ENCODE peak calls at places on chromosomes 5 and 9, in ten cellular contexts. One of them, this sample, is unnamed.

GRCh38 chr9:87609002-87609401 is 111.3 kb downstream of the DAPK1 start:
- DNase-seq in substantia nigra: no peak
- DNase-seq in GM23338: peak
- DNase-seq in cardiac muscle cell: no peak
- DNase-seq in nucleus accumbens: no peak
- DNase-seq in ovary: no peak
- DNase-seq in stimulated activated naive CD4-positive, alpha-beta T cell: no peak
- DNase-seq in stimulated activated CD4-positive, alpha-beta T cell treated with anti-CD3 and anti-CD28 coated beads, TNF-alpha, amount 100 ng/mL, for 48 hours: no peak
- DNase-seq in NCI-H1105: no peak
- DNase-seq in kidney: no peak
- DNase-seq in this sample: no peak

GRCh38 chr5:164672931-164673694 is 1167.7 kb downstream of the MAT2B start:
- DNase-seq in ovary: no peak
- DNase-seq in stimulated activated CD4-positive, alpha-beta T cell treated with anti-CD3 and anti-CD28 coated beads, TNF-alpha, amount 100 ng/mL, for 48 hours: no peak
- DNase-seq in stimulated activated naive CD4-positive, alpha-beta T cell: no peak
- DNase-seq in cardiac muscle cell: no peak
- DNase-seq in NCI-H1105: no peak
- DNase-seq in GM23338: no peak
- DNase-seq in substantia nigra: no peak
- DNase-seq in nucleus accumbens: no peak
- DNase-seq in kidney: no peak
- DNase-seq in this sample: no peak

GRCh38 chr5:172411423-172412111 is 42.8 kb downstream of the SH3PXD2B start:
- DNase-seq in ovary: no peak
- DNase-seq in stimulated activated naive CD4-positive, alpha-beta T cell: no peak
- DNase-seq in cardiac muscle cell: no peak
- DNase-seq in substantia nigra: no peak
- DNase-seq in stimulated activated CD4-positive, alpha-beta T cell treated with anti-CD3 and anti-CD28 coated beads, TNF-alpha, amount 100 ng/mL, for 48 hours: peak
- DNase-seq in NCI-H1105: no peak
- DNase-seq in kidney: no peak
- DNase-seq in GM23338: no peak
- DNase-seq in nucleus accumbens: no peak
- DNase-seq in this sample: no peak

GRCh38 chr9:99075246-99075912 is 29.5 kb upstream of the TGFBR1 start:
- DNase-seq in ovary: no peak
- DNase-seq in cardiac muscle cell: no peak
- DNase-seq in kidney: no peak
- DNase-seq in stimulated activated CD4-positive, alpha-beta T cell treated with anti-CD3 and anti-CD28 coated beads, TNF-alpha, amount 100 ng/mL, for 48 hours: no peak
- DNase-seq in nucleus accumbens: no peak
- DNase-seq in stimulated activated naive CD4-positive, alpha-beta T cell: no peak
- DNase-seq in NCI-H1105: no peak
- DNase-seq in substantia nigra: no peak
- DNase-seq in GM23338: no peak
- DNase-seq in this sample: no peak

GRCh38 chr9:96150324-96151023 is 151.5 kb downstream of the HSD17B3 start:
- DNase-seq in NCI-H1105: no peak
- DNase-seq in kidney: no peak
- DNase-seq in nucleus accumbens: no peak
- DNase-seq in ovary: no peak
- DNase-seq in stimulated activated naive CD4-positive, alpha-beta T cell: peak
- DNase-seq in cardiac muscle cell: no peak
- DNase-seq in stimulated activated CD4-positive, alpha-beta T cell treated with anti-CD3 and anti-CD28 coated beads, TNF-alpha, amount 100 ng/mL, for 48 hours: peak
- DNase-seq in substantia nigra: no peak
- DNase-seq in GM23338: no peak
- DNase-seq in this sample: peak

GRCh38 chr5:141674747-141675146 is 7.3 kb downstream of the ARAP3 start:
- DNase-seq in substantia nigra: no peak
- DNase-seq in kidney: no peak
- DNase-seq in cardiac muscle cell: no peak
- DNase-seq in nucleus accumbens: no peak
- DNase-seq in stimulated activated CD4-positive, alpha-beta T cell treated with anti-CD3 and anti-CD28 coated beads, TNF-alpha, amount 100 ng/mL, for 48 hours: no peak
- DNase-seq in NCI-H1105: no peak
- DNase-seq in ovary: no peak
- DNase-seq in GM23338: peak
- DNase-seq in stimulated activated naive CD4-positive, alpha-beta T cell: no peak
- DNase-seq in this sample: no peak

GRCh38 chr9:36818965-36819870 is 214.8 kb downstream of the PAX5 start:
- DNase-seq in nucleus accumbens: peak
- DNase-seq in kidney: peak
- DNase-seq in ovary: peak
- DNase-seq in stimulated activated naive CD4-positive, alpha-beta T cell: no peak
- DNase-seq in stimulated activated CD4-positive, alpha-beta T cell treated with anti-CD3 and anti-CD28 coated beads, TNF-alpha, amount 100 ng/mL, for 48 hours: no peak
- DNase-seq in NCI-H1105: no peak
- DNase-seq in substantia nigra: no peak
- DNase-seq in cardiac muscle cell: peak
- DNase-seq in GM23338: peak
- DNase-seq in this sample: no peak

GRCh38 chr5:148186248-148187003 is 16.4 kb upstream of the SPINK6 start:
- DNase-seq in stimulated activated CD4-positive, alpha-beta T cell treated with anti-CD3 and anti-CD28 coated beads, TNF-alpha, amount 100 ng/mL, for 48 hours: no peak
- DNase-seq in kidney: no peak
- DNase-seq in NCI-H1105: no peak
- DNase-seq in ovary: no peak
- DNase-seq in cardiac muscle cell: no peak
- DNase-seq in substantia nigra: no peak
- DNase-seq in GM23338: no peak
- DNase-seq in stimulated activated naive CD4-positive, alpha-beta T cell: no peak
- DNase-seq in nucleus accumbens: no peak
- DNase-seq in this sample: no peak

GRCh38 chr9:14349141-14349817 is 35.3 kb upstream of the NFIB start:
- DNase-seq in kidney: no peak
- DNase-seq in stimulated activated naive CD4-positive, alpha-beta T cell: no peak
- DNase-seq in stimulated activated CD4-positive, alpha-beta T cell treated with anti-CD3 and anti-CD28 coated beads, TNF-alpha, amount 100 ng/mL, for 48 hours: no peak
- DNase-seq in substantia nigra: no peak
- DNase-seq in ovary: no peak
- DNase-seq in NCI-H1105: no peak
- DNase-seq in GM23338: no peak
- DNase-seq in cardiac muscle cell: no peak
- DNase-seq in nucleus accumbens: no peak
- DNase-seq in this sample: no peak

GRCh38 chr5:142296914-142297417 is 27.9 kb downstream of the SPRY4 start:
- DNase-seq in nucleus accumbens: no peak
- DNase-seq in NCI-H1105: no peak
- DNase-seq in substantia nigra: no peak
- DNase-seq in cardiac muscle cell: peak
- DNase-seq in stimulated activated naive CD4-positive, alpha-beta T cell: no peak
- DNase-seq in GM23338: no peak
- DNase-seq in stimulated activated CD4-positive, alpha-beta T cell treated with anti-CD3 and anti-CD28 coated beads, TNF-alpha, amount 100 ng/mL, for 48 hours: no peak
- DNase-seq in ovary: no peak
- DNase-seq in kidney: no peak
- DNase-seq in this sample: no peak

GRCh38 chr5:42812620-42813019 is 928 bp upstream of the SELENOP start:
- DNase-seq in ovary: no peak
- DNase-seq in substantia nigra: no peak
- DNase-seq in NCI-H1105: no peak
- DNase-seq in stimulated activated naive CD4-positive, alpha-beta T cell: no peak
- DNase-seq in kidney: no peak
- DNase-seq in GM23338: no peak
- DNase-seq in cardiac muscle cell: no peak
- DNase-seq in nucleus accumbens: no peak
- DNase-seq in stimulated activated CD4-positive, alpha-beta T cell treated with anti-CD3 and anti-CD28 coated beads, TNF-alpha, amount 100 ng/mL, for 48 hours: no peak
- DNase-seq in this sample: no peak

GRCh38 chr9:121744002-121744686 is 92.7 kb downstream of the DAB2IP start:
- DNase-seq in NCI-H1105: no peak
- DNase-seq in stimulated activated naive CD4-positive, alpha-beta T cell: no peak
- DNase-seq in cardiac muscle cell: peak
- DNase-seq in GM23338: peak
- DNase-seq in ovary: peak
- DNase-seq in substantia nigra: peak
- DNase-seq in kidney: no peak
- DNase-seq in stimulated activated CD4-positive, alpha-beta T cell treated with anti-CD3 and anti-CD28 coated beads, TNF-alpha, amount 100 ng/mL, for 48 hours: peak
- DNase-seq in nucleus accumbens: peak
- DNase-seq in this sample: peak

GRCh38 chr5:77015938-77016569 is 14.2 kb upstream of the AGGF1 start:
- DNase-seq in NCI-H1105: no peak
- DNase-seq in substantia nigra: no peak
- DNase-seq in stimulated activated CD4-positive, alpha-beta T cell treated with anti-CD3 and anti-CD28 coated beads, TNF-alpha, amount 100 ng/mL, for 48 hours: no peak
- DNase-seq in cardiac muscle cell: peak
- DNase-seq in ovary: no peak
- DNase-seq in nucleus accumbens: no peak
- DNase-seq in kidney: no peak
- DNase-seq in GM23338: peak
- DNase-seq in stimulated activated naive CD4-positive, alpha-beta T cell: no peak
- DNase-seq in this sample: peak

GRCh38 chr5:172417983-172418630 is 36.2 kb downstream of the SH3PXD2B start:
- DNase-seq in stimulated activated CD4-positive, alpha-beta T cell treated with anti-CD3 and anti-CD28 coated beads, TNF-alpha, amount 100 ng/mL, for 48 hours: no peak
- DNase-seq in ovary: peak
- DNase-seq in substantia nigra: peak
- DNase-seq in NCI-H1105: no peak
- DNase-seq in cardiac muscle cell: no peak
- DNase-seq in GM23338: no peak
- DNase-seq in nucleus accumbens: peak
- DNase-seq in stimulated activated naive CD4-positive, alpha-beta T cell: no peak
- DNase-seq in kidney: peak
- DNase-seq in this sample: no peak

GRCh38 chr9:127686461-127687393 is 20.1 kb upstream of the CFAP157 start:
- DNase-seq in substantia nigra: no peak
- DNase-seq in cardiac muscle cell: no peak
- DNase-seq in GM23338: no peak
- DNase-seq in stimulated activated naive CD4-positive, alpha-beta T cell: no peak
- DNase-seq in ovary: no peak
- DNase-seq in kidney: no peak
- DNase-seq in NCI-H1105: no peak
- DNase-seq in stimulated activated CD4-positive, alpha-beta T cell treated with anti-CD3 and anti-CD28 coated beads, TNF-alpha, amount 100 ng/mL, for 48 hours: no peak
- DNase-seq in nucleus accumbens: no peak
- DNase-seq in this sample: no peak

GRCh38 chr9:108469654-108470053 is 386.1 kb downstream of the ACTL7B start:
- DNase-seq in NCI-H1105: no peak
- DNase-seq in GM23338: no peak
- DNase-seq in cardiac muscle cell: no peak
- DNase-seq in stimulated activated CD4-positive, alpha-beta T cell treated with anti-CD3 and anti-CD28 coated beads, TNF-alpha, amount 100 ng/mL, for 48 hours: no peak
- DNase-seq in ovary: no peak
- DNase-seq in nucleus accumbens: no peak
- DNase-seq in stimulated activated naive CD4-positive, alpha-beta T cell: no peak
- DNase-seq in substantia nigra: no peak
- DNase-seq in kidney: no peak
- DNase-seq in this sample: no peak

GRCh38 chr9:129237804-129238203 is 59.7 kb upstream of the IER5L start:
- DNase-seq in substantia nigra: no peak
- DNase-seq in stimulated activated naive CD4-positive, alpha-beta T cell: no peak
- DNase-seq in GM23338: no peak
- DNase-seq in stimulated activated CD4-positive, alpha-beta T cell treated with anti-CD3 and anti-CD28 coated beads, TNF-alpha, amount 100 ng/mL, for 48 hours: no peak
- DNase-seq in ovary: no peak
- DNase-seq in nucleus accumbens: no peak
- DNase-seq in kidney: peak
- DNase-seq in cardiac muscle cell: no peak
- DNase-seq in NCI-H1105: no peak
- DNase-seq in this sample: no peak

GRCh38 chr5:42944989-42945388 is 95.1 kb downstream of the ANXA2R start:
- DNase-seq in ovary: no peak
- DNase-seq in substantia nigra: no peak
- DNase-seq in kidney: no peak
- DNase-seq in stimulated activated CD4-positive, alpha-beta T cell treated with anti-CD3 and anti-CD28 coated beads, TNF-alpha, amount 100 ng/mL, for 48 hours: no peak
- DNase-seq in GM23338: no peak
- DNase-seq in cardiac muscle cell: no peak
- DNase-seq in nucleus accumbens: no peak
- DNase-seq in NCI-H1105: no peak
- DNase-seq in stimulated activated naive CD4-positive, alpha-beta T cell: no peak
- DNase-seq in this sample: no peak

GRCh38 chr5:113234546-113234945 is 200.2 kb downstream of the TSSK1B start:
- DNase-seq in substantia nigra: no peak
- DNase-seq in stimulated activated naive CD4-positive, alpha-beta T cell: no peak
- DNase-seq in ovary: no peak
- DNase-seq in nucleus accumbens: no peak
- DNase-seq in NCI-H1105: no peak
- DNase-seq in stimulated activated CD4-positive, alpha-beta T cell treated with anti-CD3 and anti-CD28 coated beads, TNF-alpha, amount 100 ng/mL, for 48 hours: no peak
- DNase-seq in kidney: no peak
- DNase-seq in cardiac muscle cell: no peak
- DNase-seq in GM23338: no peak
- DNase-seq in this sample: no peak

GRCh38 chr9:108860354-108860753 is 1.7 kb upstream of the ACTL7A start:
- DNase-seq in substantia nigra: no peak
- DNase-seq in nucleus accumbens: no peak
- DNase-seq in kidney: no peak
- DNase-seq in cardiac muscle cell: no peak
- DNase-seq in NCI-H1105: no peak
- DNase-seq in ovary: no peak
- DNase-seq in GM23338: no peak
- DNase-seq in stimulated activated CD4-positive, alpha-beta T cell treated with anti-CD3 and anti-CD28 coated beads, TNF-alpha, amount 100 ng/mL, for 48 hours: no peak
- DNase-seq in stimulated activated naive CD4-positive, alpha-beta T cell: no peak
- DNase-seq in this sample: no peak

GRCh38 chr9:126114850-126115460 is 211.7 kb upstream of the MVB12B start:
- DNase-seq in ovary: no peak
- DNase-seq in cardiac muscle cell: no peak
- DNase-seq in nucleus accumbens: no peak
- DNase-seq in NCI-H1105: no peak
- DNase-seq in kidney: no peak
- DNase-seq in GM23338: no peak
- DNase-seq in stimulated activated CD4-positive, alpha-beta T cell treated with anti-CD3 and anti-CD28 coated beads, TNF-alpha, amount 100 ng/mL, for 48 hours: no peak
- DNase-seq in substantia nigra: no peak
- DNase-seq in stimulated activated naive CD4-positive, alpha-beta T cell: no peak
- DNase-seq in this sample: no peak

GRCh38 chr9:128911529-128912035 is 9.2 kb upstream of the PHYHD1 start:
- DNase-seq in nucleus accumbens: no peak
- DNase-seq in NCI-H1105: no peak
- DNase-seq in GM23338: peak
- DNase-seq in stimulated activated CD4-positive, alpha-beta T cell treated with anti-CD3 and anti-CD28 coated beads, TNF-alpha, amount 100 ng/mL, for 48 hours: no peak
- DNase-seq in stimulated activated naive CD4-positive, alpha-beta T cell: no peak
- DNase-seq in ovary: no peak
- DNase-seq in kidney: peak
- DNase-seq in substantia nigra: no peak
- DNase-seq in cardiac muscle cell: peak
- DNase-seq in this sample: no peak

GRCh38 chr9:6996061-6996854 is 238.5 kb downstream of the KDM4C start:
- DNase-seq in cardiac muscle cell: no peak
- DNase-seq in GM23338: no peak
- DNase-seq in kidney: no peak
- DNase-seq in ovary: no peak
- DNase-seq in stimulated activated naive CD4-positive, alpha-beta T cell: no peak
- DNase-seq in NCI-H1105: no peak
- DNase-seq in substantia nigra: no peak
- DNase-seq in nucleus accumbens: no peak
- DNase-seq in stimulated activated CD4-positive, alpha-beta T cell treated with anti-CD3 and anti-CD28 coated beads, TNF-alpha, amount 100 ng/mL, for 48 hours: no peak
- DNase-seq in this sample: no peak

GRCh38 chr9:71928376-71928775 is 16.9 kb downstream of the C9orf85 start:
- DNase-seq in ovary: no peak
- DNase-seq in nucleus accumbens: no peak
- DNase-seq in stimulated activated CD4-positive, alpha-beta T cell treated with anti-CD3 and anti-CD28 coated beads, TNF-alpha, amount 100 ng/mL, for 48 hours: no peak
- DNase-seq in stimulated activated naive CD4-positive, alpha-beta T cell: no peak
- DNase-seq in kidney: no peak
- DNase-seq in GM23338: no peak
- DNase-seq in cardiac muscle cell: no peak
- DNase-seq in substantia nigra: no peak
- DNase-seq in NCI-H1105: no peak
- DNase-seq in this sample: no peak

GRCh38 chr9:112355305-112355953 is 22.0 kb upstream of the PTBP3 start:
- DNase-seq in stimulated activated CD4-positive, alpha-beta T cell treated with anti-CD3 and anti-CD28 coated beads, TNF-alpha, amount 100 ng/mL, for 48 hours: no peak
- DNase-seq in ovary: peak
- DNase-seq in kidney: no peak
- DNase-seq in nucleus accumbens: no peak
- DNase-seq in stimulated activated naive CD4-positive, alpha-beta T cell: peak
- DNase-seq in NCI-H1105: no peak
- DNase-seq in cardiac muscle cell: no peak
- DNase-seq in substantia nigra: no peak
- DNase-seq in GM23338: no peak
- DNase-seq in this sample: no peak

GRCh38 chr5:61301820-61302563 is 30.1 kb upstream of the ZSWIM6 start:
- DNase-seq in cardiac muscle cell: peak
- DNase-seq in kidney: peak
- DNase-seq in nucleus accumbens: peak
- DNase-seq in GM23338: no peak
- DNase-seq in ovary: no peak
- DNase-seq in substantia nigra: peak
- DNase-seq in stimulated activated naive CD4-positive, alpha-beta T cell: no peak
- DNase-seq in stimulated activated CD4-positive, alpha-beta T cell treated with anti-CD3 and anti-CD28 coated beads, TNF-alpha, amount 100 ng/mL, for 48 hours: no peak
- DNase-seq in NCI-H1105: no peak
- DNase-seq in this sample: no peak

GRCh38 chr9:104906441-104907277 is 21.3 kb downstream of the ABCA1 start:
- DNase-seq in NCI-H1105: no peak
- DNase-seq in stimulated activated naive CD4-positive, alpha-beta T cell: no peak
- DNase-seq in ovary: no peak
- DNase-seq in nucleus accumbens: no peak
- DNase-seq in cardiac muscle cell: no peak
- DNase-seq in substantia nigra: no peak
- DNase-seq in kidney: no peak
- DNase-seq in GM23338: no peak
- DNase-seq in stimulated activated CD4-positive, alpha-beta T cell treated with anti-CD3 and anti-CD28 coated beads, TNF-alpha, amount 100 ng/mL, for 48 hours: no peak
- DNase-seq in this sample: no peak